ENCODE peak calls at places on chromosomes 16 and 17, in four cellular contexts. M, Q, B and J are unnamed samples.

GRCh38 chr17:73630531-73630930 is 13.7 kb downstream of the SDK2 start:
- DNase-seq in B (no peak), M (no peak), Q (no peak), J (no peak)

GRCh38 chr17:15945493-15946209 is 721 bp downstream of the ADORA2B start:
- DNase-seq in Q (peak; percentile 45), M (no peak), B (peak; percentile 36), J (no peak)

GRCh38 chr17:41785876-41786226 is 660 bp downstream of the JUP start:
- DNase-seq in M (peak; percentile 49), Q (no peak), B (peak; percentile 88), J (peak; percentile 43)

GRCh38 chr16:35686595-35686994 is 2227.2 kb downstream of the TP53TG3F start:
- DNase-seq in B (no peak), Q (no peak), M (no peak), J (no peak)

GRCh38 chr17:42653179-42654124 is 5.6 kb upstream of the TUBG2 start:
- DNase-seq in M (peak; percentile 80), Q (peak; percentile 81), B (peak; percentile 31), J (peak; percentile 61)

GRCh38 chr17:65287040-65287439 is 149.9 kb downstream of the RGS9 start:
- DNase-seq in B (no peak), Q (peak; percentile 19), M (no peak), J (no peak)

GRCh38 chr16:9821331-9821730 is 360.9 kb downstream of the GRIN2A start:
- DNase-seq in Q (no peak), B (no peak), M (no peak), J (no peak)

GRCh38 chr17:45889579-45889978 is 4.8 kb upstream of the MAPT start:
- DNase-seq in Q (no peak), M (no peak), B (no peak), J (no peak)

GRCh38 chr17:29443041-29443440 is 52.9 kb downstream of the TAOK1 start:
- DNase-seq in Q (no peak), B (no peak), M (no peak), J (no peak)

GRCh38 chr17:9880582-9880999 is 24.5 kb downstream of the RCVRN start:
- DNase-seq in B (no peak), Q (peak; percentile 68), M (no peak), J (no peak)

GRCh38 chr17:66494023-66494803 is 191.8 kb downstream of the PRKCA start:
- DNase-seq in B (no peak), M (no peak), Q (peak; percentile 85), J (no peak)

GRCh38 chr17:31696184-31696602 is 162.9 kb downstream of the COPRS start:
- DNase-seq in Q (peak; percentile 90), B (peak; percentile 52), M (peak; percentile 86), J (peak; percentile 61)

GRCh38 chr17:81135503-81136283 is 29.6 kb upstream of the PVALEF start:
- DNase-seq in Q (no peak), M (no peak), B (no peak), J (no peak)

GRCh38 chr16:70685061-70685937 is 554 bp downstream of the MTSS2 start:
- DNase-seq in B (no peak), Q (no peak), M (no peak), J (peak; percentile 26)

GRCh38 chr16:11359370-11359769 is 14.1 kb downstream of the RMI2 start:
- DNase-seq in M (no peak), Q (peak; percentile 85), B (no peak), J (peak; percentile 40)

GRCh38 chr17:149231-149630 is 11.9 kb downstream of the SCGB1C2 start:
- DNase-seq in B (no peak), M (no peak), Q (no peak), J (peak; percentile 3)

GRCh38 chr17:77566566-77566965 is 391.9 kb upstream of the TNRC6C start:
- DNase-seq in M (no peak), B (no peak), Q (no peak), J (no peak)

GRCh38 chr17:5264930-5265329 is 17.2 kb upstream of the RABEP1 start:
- DNase-seq in Q (no peak), M (no peak), B (no peak), J (no peak)

GRCh38 chr16:35565626-35566025 is 2106.2 kb downstream of the TP53TG3F start:
- DNase-seq in Q (no peak), B (no peak), M (no peak), J (no peak)

GRCh38 chr16:4172070-4172469 is 55.8 kb upstream of the ADCY9 start:
- DNase-seq in Q (peak; percentile 57), B (no peak), M (no peak), J (no peak)

GRCh38 chr17:9195961-9196668 is 174.8 kb downstream of the NTN1 start:
- DNase-seq in Q (no peak), M (no peak), B (peak; percentile 57), J (no peak)

GRCh38 chr17:17413821-17414220 is 63.0 kb upstream of the MED9 start:
- DNase-seq in Q (no peak), M (no peak), B (no peak), J (no peak)

GRCh38 chr16:10093564-10093963 is 88.7 kb downstream of the GRIN2A start:
- DNase-seq in M (no peak), Q (no peak), B (no peak), J (no peak)

GRCh38 chr16:19046062-19046461 is 21.4 kb upstream of the COQ7 start:
- DNase-seq in Q (no peak), B (no peak), M (no peak), J (no peak)

GRCh38 chr16:50603206-50604064 is 55.2 kb downstream of the NKD1 start:
- DNase-seq in Q (peak; percentile 28), M (peak; percentile 72), B (peak; percentile 33), J (no peak)

GRCh38 chr17:7548585-7549400 is at the start of gene TNFSF12:
- DNase-seq in Q (peak; percentile 23), M (peak; percentile 66), B (peak; percentile 72), J (peak; percentile 35)

GRCh38 chr17:18185391-18185790 is 1.8 kb downstream of the ALKBH5 start:
- DNase-seq in B (no peak), M (no peak), Q (peak; percentile 58), J (no peak)

GRCh38 chr17:36752096-36752888 is 150.9 kb downstream of the MRM1 start:
- DNase-seq in B (peak; percentile 39), M (no peak), Q (no peak), J (no peak)

GRCh38 chr16:74472010-74472409 is 50.7 kb upstream of the CLEC18B start:
- DNase-seq in M (no peak), Q (no peak), B (no peak), J (no peak)

DNA sequence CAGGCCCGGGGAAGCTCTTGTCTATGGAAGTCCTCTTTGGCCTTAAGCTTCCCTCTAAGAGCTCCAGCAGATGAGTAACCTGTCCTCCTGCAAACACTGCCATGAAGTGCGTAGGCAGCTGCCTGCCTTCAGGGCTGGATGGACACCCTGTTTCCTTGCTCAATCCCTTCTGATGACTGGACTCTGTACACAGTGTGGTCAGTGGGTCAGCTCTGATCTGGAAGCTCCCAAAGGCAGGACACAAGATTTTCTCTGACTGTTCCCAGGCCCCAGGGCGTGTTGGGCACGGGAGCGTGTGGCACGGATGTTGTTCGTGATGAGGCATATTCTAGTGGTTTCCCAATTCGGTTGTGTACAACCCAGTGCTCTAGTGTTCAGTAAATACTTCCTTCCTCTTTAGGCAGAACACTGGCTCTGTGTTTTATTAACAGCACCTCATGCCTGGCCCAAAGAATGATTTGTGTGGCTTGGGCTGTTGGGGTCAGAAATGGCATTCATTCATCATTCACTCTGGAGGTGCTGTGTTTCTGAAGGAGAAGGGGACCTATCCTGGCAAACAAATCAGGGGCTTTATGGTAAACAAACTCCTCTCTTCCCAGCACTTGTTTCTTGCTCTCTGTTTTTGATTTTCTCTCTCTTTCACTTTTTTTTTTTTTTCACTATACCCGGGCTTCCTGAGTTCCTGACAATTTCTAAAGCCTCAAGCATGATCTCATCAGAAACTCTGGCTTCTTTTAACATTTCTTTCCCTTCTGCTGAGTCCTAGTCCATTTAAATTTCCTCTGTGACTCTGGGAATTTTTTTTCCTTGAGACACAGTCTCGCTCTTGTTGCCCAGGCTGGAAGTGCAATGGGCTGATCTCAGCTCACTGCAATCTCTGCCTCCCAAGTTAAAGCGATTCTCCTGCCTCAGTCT is 12.0 kb upstream of the RNF157 start:
- DNase-seq in B (peak; percentile 67), M (no peak), Q (peak; percentile 96), J (peak; percentile 95)
- H3K4me3 ChIP-seq in B (no peak overlapping the region), M (no peak overlapping the region), Q (no peak overlapping the region), J (no peak overlapping the region)

GRCh38 chr16:54933281-54934150 is 2.9 kb downstream of the IRX5 start:
- DNase-seq in Q (no peak), M (no peak), B (no peak), J (no peak)
- H3K4me3 ChIP-seq in Q (no peak overlapping the region), M (no peak overlapping the region), B (no peak overlapping the region), J (no peak overlapping the region)

DNA sequence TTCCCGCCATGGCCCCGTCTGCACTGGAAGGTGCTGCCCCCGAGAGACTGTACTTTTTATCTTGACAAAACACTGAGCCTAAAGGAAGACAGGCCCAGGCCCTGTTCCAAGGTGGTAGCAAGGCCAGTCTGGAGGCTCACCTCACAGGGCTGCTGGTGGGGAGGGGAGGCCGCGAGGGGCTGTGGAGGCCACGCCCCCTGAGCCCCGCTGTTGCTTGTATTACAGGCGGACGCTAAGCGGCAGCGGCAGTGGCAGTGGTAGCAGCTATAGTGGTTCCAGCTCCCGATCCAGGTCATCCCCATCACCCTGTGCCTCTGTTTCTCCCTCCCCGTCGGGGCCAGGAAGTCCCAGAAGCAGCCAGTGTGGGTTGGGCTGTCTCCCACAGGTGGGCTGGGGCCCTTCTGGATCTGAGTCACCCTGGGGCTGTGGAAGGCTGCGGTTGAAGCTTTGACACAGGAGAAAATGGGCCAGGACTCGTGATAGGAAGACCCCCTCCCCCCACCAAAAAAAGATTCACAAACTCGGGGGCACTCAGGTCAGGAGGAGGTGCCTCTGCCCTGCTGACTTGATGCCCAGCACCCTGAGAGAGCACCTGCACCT is 13.3 kb upstream of the IL17C start:
- DNase-seq in Q (no peak), M (no peak), B (no peak), J (no peak)
- H3K4me3 ChIP-seq in Q (no peak overlapping the region), M (no peak overlapping the region), B (no peak overlapping the region), J (no peak overlapping the region)

DNA sequence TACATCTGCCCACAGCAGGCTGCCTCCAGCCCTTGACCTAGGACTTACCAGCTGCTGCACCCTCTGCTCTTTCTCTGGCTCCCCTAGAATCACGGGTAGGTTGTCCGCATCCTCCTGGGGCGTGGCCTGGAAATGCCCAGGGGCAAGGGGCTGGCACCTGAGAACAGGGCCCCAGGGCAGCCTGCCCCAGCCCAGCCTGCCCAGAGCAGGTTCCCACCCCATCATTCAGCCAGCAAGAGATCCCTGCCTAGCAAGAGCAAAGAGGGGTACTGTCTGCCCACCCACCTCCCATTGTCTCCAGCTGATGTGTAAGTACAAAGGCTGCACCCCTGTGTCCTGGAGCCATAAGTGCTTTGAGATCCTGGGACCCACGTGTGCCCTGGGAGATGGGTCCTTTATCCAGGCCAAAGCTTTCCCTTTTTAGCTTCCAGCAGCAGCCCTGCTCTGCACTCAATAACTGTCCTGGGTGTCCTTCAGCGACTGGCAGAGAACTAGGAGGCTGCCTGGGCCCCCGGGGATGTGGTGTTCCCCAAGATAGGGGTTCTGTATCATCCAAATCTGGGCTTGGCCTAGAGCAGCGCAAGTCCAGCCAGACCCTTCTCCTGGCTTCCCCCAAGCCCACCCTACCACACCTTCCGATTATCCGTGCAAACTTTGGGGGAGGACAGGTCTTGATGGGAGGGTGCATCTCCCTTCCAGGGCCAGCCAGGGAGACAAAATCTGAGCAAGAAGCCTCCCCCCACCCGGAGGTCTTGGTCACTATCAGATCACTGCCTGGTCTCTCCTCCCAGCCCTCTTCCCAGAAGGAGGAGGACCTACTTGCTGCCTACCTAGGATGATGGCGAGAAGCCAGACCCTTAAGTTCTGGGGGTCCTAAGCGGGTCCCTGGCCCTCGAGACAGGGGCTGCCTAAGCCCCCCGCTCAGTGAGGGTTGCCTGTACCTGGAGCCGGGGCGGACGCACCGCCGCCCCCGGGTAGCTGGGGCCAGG is 4.9 kb downstream of the TSPOAP1 start:
- DNase-seq in M (no peak), Q (no peak), B (no peak), J (no peak)
- H3K4me3 ChIP-seq in M (peak overlapping the region; percentile 54), Q (no peak overlapping the region), B (peak overlapping the region; percentile 57), J (peak overlapping the region; percentile 60)

GRCh38 chr16:79437764-79438728 is 162.5 kb downstream of the MAF start:
- DNase-seq in B (no peak), Q (peak; percentile 2), M (peak; percentile 37), J (peak; percentile 75)
- H3K4me3 ChIP-seq in B (no peak overlapping the region), Q (no peak overlapping the region), M (peak overlapping the region; percentile 14), J (peak overlapping the region; percentile 42)

GRCh38 chr16:62010186-62010585 is 26.1 kb downstream of the CDH8 start:
- DNase-seq in B (no peak), M (no peak), Q (no peak), J (no peak)
- H3K4me3 ChIP-seq in B (no peak overlapping the region), M (no peak overlapping the region), Q (no peak overlapping the region), J (no peak overlapping the region)